ENCODE peak calls at places on chromosomes 2 and 18, in ten cellular contexts. One of them, this sample, is unnamed.

GRCh38 chr2:240987588-240987987 is 10.8 kb upstream of the SNED1 start:
- DNase-seq in GM13977: no peak
- DNase-seq in AG10803: no peak
- DNase-seq in fibroblast of mammary gland: no peak
- DNase-seq in endothelial cell of umbilical vein: no peak
- DNase-seq in upper lobe of right lung: no peak
- DNase-seq in AG09309: no peak
- DNase-seq in WERI-Rb-1: no peak
- DNase-seq in fibroblast of lung: no peak
- DNase-seq in HFFc6: no peak
- DNase-seq in this sample: no peak

GRCh38 chr18:77089796-77090285 is 42.7 kb downstream of the MBP start:
- DNase-seq in AG10803: no peak
- DNase-seq in WERI-Rb-1: no peak
- DNase-seq in GM13977: no peak
- DNase-seq in fibroblast of mammary gland: no peak
- DNase-seq in HFFc6: no peak
- DNase-seq in endothelial cell of umbilical vein: no peak
- DNase-seq in upper lobe of right lung: no peak
- DNase-seq in AG09309: no peak
- DNase-seq in fibroblast of lung: no peak
- DNase-seq in this sample: no peak

GRCh38 chr2:22076512-22076911 is 952.7 kb downstream of the TDRD15 start:
- DNase-seq in endothelial cell of umbilical vein: no peak
- DNase-seq in HFFc6: no peak
- DNase-seq in fibroblast of mammary gland: no peak
- DNase-seq in GM13977: no peak
- DNase-seq in WERI-Rb-1: no peak
- DNase-seq in upper lobe of right lung: no peak
- DNase-seq in fibroblast of lung: no peak
- DNase-seq in AG09309: no peak
- DNase-seq in AG10803: no peak
- DNase-seq in this sample: no peak

GRCh38 chr2:172554352-172555271 is 1.3 kb upstream of the PDK1 start:
- DNase-seq in WERI-Rb-1: no peak
- DNase-seq in AG10803: no peak
- DNase-seq in fibroblast of lung: no peak
- DNase-seq in HFFc6: no peak
- DNase-seq in upper lobe of right lung: no peak
- DNase-seq in endothelial cell of umbilical vein: peak; percentile 16
- DNase-seq in GM13977: no peak
- DNase-seq in fibroblast of mammary gland: no peak
- DNase-seq in AG09309: no peak
- DNase-seq in this sample: no peak

GRCh38 chr2:72936669-72937355 is 19.5 kb downstream of the EMX1 start:
- DNase-seq in fibroblast of lung: no peak
- DNase-seq in WERI-Rb-1: no peak
- DNase-seq in GM13977: no peak
- DNase-seq in fibroblast of mammary gland: no peak
- DNase-seq in endothelial cell of umbilical vein: no peak
- DNase-seq in upper lobe of right lung: no peak
- DNase-seq in AG09309: no peak
- DNase-seq in AG10803: no peak
- DNase-seq in HFFc6: no peak
- DNase-seq in this sample: no peak

GRCh38 chr18:57542801-57543427 is 43.6 kb downstream of the FECH start:
- DNase-seq in AG10803: peak; percentile 81
- DNase-seq in HFFc6: peak; percentile 46
- DNase-seq in fibroblast of lung: peak; percentile 18
- DNase-seq in GM13977: no peak
- DNase-seq in WERI-Rb-1: peak; percentile 43
- DNase-seq in upper lobe of right lung: no peak
- DNase-seq in fibroblast of mammary gland: peak; percentile 81
- DNase-seq in AG09309: peak; percentile 48
- DNase-seq in endothelial cell of umbilical vein: no peak
- DNase-seq in this sample: peak; percentile 23

GRCh38 chr18:10320848-10321247 is 133.6 kb upstream of the APCDD1 start:
- DNase-seq in upper lobe of right lung: no peak
- DNase-seq in WERI-Rb-1: no peak
- DNase-seq in AG10803: peak; percentile 83
- DNase-seq in AG09309: peak; percentile 37
- DNase-seq in fibroblast of lung: peak; percentile 92
- DNase-seq in HFFc6: no peak
- DNase-seq in fibroblast of mammary gland: peak; percentile 85
- DNase-seq in endothelial cell of umbilical vein: no peak
- DNase-seq in GM13977: no peak
- DNase-seq in this sample: no peak

GRCh38 chr2:134207589-134208209 is 46.2 kb upstream of the MGAT5 start:
- DNase-seq in AG10803: peak; percentile 41
- DNase-seq in fibroblast of lung: peak; percentile 30
- DNase-seq in fibroblast of mammary gland: peak; percentile 57
- DNase-seq in GM13977: no peak
- DNase-seq in endothelial cell of umbilical vein: peak; percentile 69
- DNase-seq in WERI-Rb-1: peak; percentile 91
- DNase-seq in HFFc6: peak; percentile 43
- DNase-seq in AG09309: no peak
- DNase-seq in upper lobe of right lung: peak; percentile 80
- DNase-seq in this sample: peak; percentile 30

GRCh38 chr2:174485763-174486613 is 841 bp downstream of the GPR155 start:
- DNase-seq in GM13977: peak; percentile 26
- DNase-seq in AG10803: peak; percentile 35
- DNase-seq in fibroblast of lung: peak; percentile 25
- DNase-seq in fibroblast of mammary gland: peak; percentile 47
- DNase-seq in WERI-Rb-1: no peak
- DNase-seq in HFFc6: peak; percentile 29
- DNase-seq in AG09309: no peak
- DNase-seq in upper lobe of right lung: no peak
- DNase-seq in endothelial cell of umbilical vein: peak; percentile 36
- DNase-seq in this sample: peak; percentile 18

GRCh38 chr2:232666051-232666805 is 30.9 kb upstream of the GIGYF2 start:
- DNase-seq in fibroblast of lung: no peak
- DNase-seq in upper lobe of right lung: no peak
- DNase-seq in AG09309: no peak
- DNase-seq in HFFc6: no peak
- DNase-seq in fibroblast of mammary gland: no peak
- DNase-seq in GM13977: no peak
- DNase-seq in WERI-Rb-1: no peak
- DNase-seq in endothelial cell of umbilical vein: no peak
- DNase-seq in AG10803: no peak
- DNase-seq in this sample: no peak

GRCh38 chr2:232667989-232668583 is 29.0 kb upstream of the GIGYF2 start:
- DNase-seq in fibroblast of lung: peak; percentile 25
- DNase-seq in upper lobe of right lung: no peak
- DNase-seq in WERI-Rb-1: no peak
- DNase-seq in GM13977: no peak
- DNase-seq in AG10803: no peak
- DNase-seq in HFFc6: no peak
- DNase-seq in fibroblast of mammary gland: no peak
- DNase-seq in AG09309: no peak
- DNase-seq in endothelial cell of umbilical vein: no peak
- DNase-seq in this sample: no peak

GRCh38 chr2:232674491-232674890 is 22.6 kb upstream of the GIGYF2 start:
- DNase-seq in endothelial cell of umbilical vein: no peak
- DNase-seq in GM13977: no peak
- DNase-seq in WERI-Rb-1: no peak
- DNase-seq in fibroblast of lung: no peak
- DNase-seq in upper lobe of right lung: no peak
- DNase-seq in AG09309: no peak
- DNase-seq in HFFc6: no peak
- DNase-seq in AG10803: no peak
- DNase-seq in fibroblast of mammary gland: no peak
- DNase-seq in this sample: no peak

GRCh38 chr2:232672581-232672980 is 24.6 kb upstream of the GIGYF2 start:
- DNase-seq in GM13977: no peak
- DNase-seq in AG09309: no peak
- DNase-seq in WERI-Rb-1: no peak
- DNase-seq in fibroblast of mammary gland: no peak
- DNase-seq in AG10803: no peak
- DNase-seq in endothelial cell of umbilical vein: no peak
- DNase-seq in fibroblast of lung: no peak
- DNase-seq in HFFc6: no peak
- DNase-seq in upper lobe of right lung: no peak
- DNase-seq in this sample: no peak

DNA sequence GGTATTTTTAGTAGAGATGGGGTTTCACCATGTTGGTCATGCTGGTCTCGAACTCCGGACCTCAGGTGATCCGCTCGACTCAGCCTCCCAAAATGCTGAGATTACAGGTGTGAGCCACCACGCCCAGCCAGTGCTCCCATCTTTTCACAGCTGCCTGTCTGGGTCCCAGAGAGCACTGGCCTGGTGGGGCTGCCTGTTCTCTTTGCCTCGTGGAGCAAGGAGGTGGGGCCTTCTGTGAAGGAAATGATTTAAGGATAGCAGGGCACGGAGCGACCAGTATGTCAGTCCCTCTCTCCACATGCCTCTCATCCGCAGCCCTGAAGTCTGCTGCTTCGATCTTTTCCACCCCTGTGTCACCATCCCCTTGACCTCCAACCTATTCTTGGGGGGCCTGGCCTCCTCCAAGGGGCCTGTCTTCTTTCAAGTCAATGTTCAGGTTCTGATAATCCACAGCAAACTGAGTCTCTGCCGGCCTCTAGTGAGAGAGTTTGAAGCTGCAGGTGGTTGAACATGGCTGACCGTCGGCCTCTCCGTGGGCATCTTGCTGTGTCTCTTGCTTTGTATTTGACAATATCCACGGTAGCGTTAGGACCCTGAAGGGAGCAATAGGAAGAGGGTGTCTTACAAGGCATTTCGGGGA is 28.2 kb upstream of the GIGYF2 start:
- DNase-seq in fibroblast of mammary gland: peak; percentile 27
- DNase-seq in endothelial cell of umbilical vein: peak; percentile 28
- DNase-seq in AG09309: no peak
- DNase-seq in AG10803: peak; percentile 39
- DNase-seq in WERI-Rb-1: peak; percentile 51
- DNase-seq in GM13977: no peak
- DNase-seq in HFFc6: no peak
- DNase-seq in upper lobe of right lung: no peak
- DNase-seq in fibroblast of lung: peak; percentile 13
- DNase-seq in this sample: peak; percentile 21
- TF ChIP-seq CTCF in fibroblast of mammary gland: peak; percentile 47
- TF ChIP-seq CTCF in endothelial cell of umbilical vein: peak; percentile 47
- TF ChIP-seq CTCF in AG09309: peak; percentile 68
- TF ChIP-seq CTCF in AG10803: peak; percentile 68
- TF ChIP-seq CTCF in WERI-Rb-1: peak; percentile 71
- TF ChIP-seq CTCF in GM13977: peak; percentile 18
- TF ChIP-seq CTCF in HFFc6: peak; percentile 61
- TF ChIP-seq CTCF in upper lobe of right lung: peak; percentile 24
- TF ChIP-seq CTCF in fibroblast of lung: peak; percentile 40
- TF ChIP-seq CTCF in this sample: peak; percentile 21

DNA sequence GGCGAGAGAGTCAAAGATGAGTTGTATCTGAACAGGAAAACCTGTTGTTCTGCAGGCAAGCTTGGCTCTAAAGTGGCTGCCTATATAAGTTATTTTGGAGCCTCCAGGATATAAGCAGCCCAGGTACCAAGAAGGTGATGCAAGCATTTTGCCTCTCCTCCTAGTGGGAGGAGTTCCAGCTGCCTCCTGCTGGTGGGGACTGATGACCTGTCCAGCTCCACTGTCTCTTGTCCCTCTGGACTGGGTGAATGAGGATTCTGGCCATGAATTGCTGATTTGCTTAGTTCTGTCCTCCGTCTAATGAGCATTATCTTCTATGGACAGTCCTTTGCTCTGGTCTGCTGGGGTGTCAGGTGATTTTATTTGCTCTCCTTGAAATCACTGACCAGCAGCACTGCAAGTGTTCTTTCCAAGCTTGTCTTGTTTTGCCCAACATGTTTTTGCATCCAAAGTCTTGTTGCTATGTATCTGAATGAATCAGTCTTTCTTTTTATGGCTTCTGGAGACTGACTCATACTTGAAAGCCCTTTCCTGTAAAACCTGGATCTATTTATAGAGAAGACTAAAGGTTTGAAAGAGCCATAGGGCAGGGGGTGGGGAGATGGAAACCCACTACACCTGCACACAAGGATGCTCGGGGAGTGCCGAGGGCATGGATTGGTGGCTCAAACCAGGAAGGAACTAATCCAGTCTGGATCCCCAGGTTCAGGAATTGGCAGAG is 40.6 kb upstream of the EFHD1 start:
- DNase-seq in WERI-Rb-1: no peak
- DNase-seq in AG09309: peak; percentile 83
- DNase-seq in endothelial cell of umbilical vein: peak; percentile 70
- DNase-seq in upper lobe of right lung: no peak
- DNase-seq in AG10803: peak; percentile 90
- DNase-seq in fibroblast of lung: peak; percentile 89
- DNase-seq in HFFc6: peak; percentile 96
- DNase-seq in fibroblast of mammary gland: peak; percentile 88
- DNase-seq in GM13977: no peak
- DNase-seq in this sample: no peak
- TF ChIP-seq CTCF in WERI-Rb-1: peak; percentile 33
- TF ChIP-seq CTCF in AG09309: peak; percentile 13
- TF ChIP-seq CTCF in endothelial cell of umbilical vein: no peak
- TF ChIP-seq CTCF in upper lobe of right lung: no peak
- TF ChIP-seq CTCF in AG10803: peak; percentile 31
- TF ChIP-seq CTCF in fibroblast of lung: no peak
- TF ChIP-seq CTCF in HFFc6: peak; percentile 61
- TF ChIP-seq CTCF in fibroblast of mammary gland: no peak
- TF ChIP-seq CTCF in GM13977: no peak
- TF ChIP-seq CTCF in this sample: no peak

GRCh38 chr2:112685167-112685884 is 35.5 kb upstream of the NT5DC4 start:
- DNase-seq in AG09309: no peak
- DNase-seq in AG10803: no peak
- DNase-seq in HFFc6: no peak
- DNase-seq in fibroblast of lung: no peak
- DNase-seq in fibroblast of mammary gland: no peak
- DNase-seq in endothelial cell of umbilical vein: no peak
- DNase-seq in WERI-Rb-1: no peak
- DNase-seq in GM13977: no peak
- DNase-seq in upper lobe of right lung: no peak
- DNase-seq in this sample: no peak
- TF ChIP-seq CTCF in AG09309: no peak
- TF ChIP-seq CTCF in AG10803: peak; percentile 40
- TF ChIP-seq CTCF in HFFc6: peak; percentile 62
- TF ChIP-seq CTCF in fibroblast of lung: no peak
- TF ChIP-seq CTCF in fibroblast of mammary gland: peak; percentile 26
- TF ChIP-seq CTCF in endothelial cell of umbilical vein: peak; percentile 16
- TF ChIP-seq CTCF in WERI-Rb-1: no peak
- TF ChIP-seq CTCF in GM13977: no peak
- TF ChIP-seq CTCF in upper lobe of right lung: peak; percentile 8
- TF ChIP-seq CTCF in this sample: peak; percentile 7

DNA sequence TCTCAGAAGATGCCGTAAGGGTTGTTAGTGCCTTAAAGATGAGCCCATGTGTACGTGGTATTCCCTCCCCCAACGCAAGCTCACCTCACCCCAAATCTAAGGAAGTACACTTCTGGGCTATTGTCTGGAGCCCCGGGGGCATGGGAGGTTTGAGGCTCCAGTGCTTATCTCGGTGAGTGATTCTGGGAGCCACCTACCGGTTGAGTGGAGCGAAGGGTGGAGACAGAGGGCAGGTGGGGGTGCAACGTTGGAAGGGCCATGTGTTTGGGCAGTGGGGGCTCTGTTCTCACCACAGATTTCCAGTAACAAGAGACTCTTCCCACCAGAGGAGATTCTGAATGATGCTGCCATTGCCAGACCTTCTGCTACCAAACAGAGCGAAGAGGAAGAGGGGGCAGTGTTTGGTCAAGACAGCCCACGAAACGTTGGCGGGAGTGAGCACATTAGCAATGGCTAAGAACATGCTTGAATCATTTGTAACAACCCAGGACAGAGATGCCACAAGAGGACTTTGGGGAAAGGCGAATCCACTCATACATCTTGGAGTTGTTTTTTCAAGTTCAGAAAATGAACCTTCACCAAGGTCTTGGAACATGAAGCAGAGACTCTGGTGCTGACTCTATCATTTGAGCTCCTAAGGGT is 38.7 kb downstream of the TWIST2 start:
- DNase-seq in GM13977: no peak
- DNase-seq in endothelial cell of umbilical vein: no peak
- DNase-seq in AG10803: peak; percentile 63
- DNase-seq in WERI-Rb-1: no peak
- DNase-seq in HFFc6: no peak
- DNase-seq in AG09309: no peak
- DNase-seq in upper lobe of right lung: no peak
- DNase-seq in fibroblast of lung: no peak
- DNase-seq in fibroblast of mammary gland: no peak
- DNase-seq in this sample: no peak
- TF ChIP-seq CTCF in GM13977: no peak
- TF ChIP-seq CTCF in endothelial cell of umbilical vein: no peak
- TF ChIP-seq CTCF in AG10803: peak; percentile 38
- TF ChIP-seq CTCF in WERI-Rb-1: no peak
- TF ChIP-seq CTCF in HFFc6: peak; percentile 63
- TF ChIP-seq CTCF in AG09309: no peak
- TF ChIP-seq CTCF in upper lobe of right lung: no peak
- TF ChIP-seq CTCF in fibroblast of lung: no peak
- TF ChIP-seq CTCF in fibroblast of mammary gland: no peak
- TF ChIP-seq CTCF in this sample: no peak

This sample was measured in nephron progenitor cell.